ENCODE peak calls at places on chromosomes 12 and 14, in nine cellular contexts. L is ecto neural progenitor cell; P is T-cell; A is Daoy; N is IMR-90; K is activated T-cell treated with anti-CD3 and anti-CD28 coated beads, Interleukin-2, amount 50 U/mL, for 48 hours; Y is endothelial cell; I is choroid plexus epithelial cell; B is Right ventricle myocardium inferior. Z is an unnamed sample.

GRCh38 chr12:50659690-50660424 is 104.0 kb upstream of the ATF1 start:
- DNase-seq in L (no peak), P (no peak), A (no peak), N (no peak), K (no peak), Y (no peak), I (no peak), B (no peak), Z (no peak)

GRCh38 chr12:25994252-25994651 is 35.8 kb downstream of the RASSF8 start:
- DNase-seq in L (no peak), P (no peak), A (peak), N (peak), K (no peak), Y (no peak), I (peak), B (no peak), Z (peak)

GRCh38 chr14:73022051-73022450 is 4.9 kb downstream of the ZFYVE1 start:
- DNase-seq in L (no peak), P (no peak), A (no peak), N (no peak), K (no peak), Y (no peak), I (no peak), B (no peak), Z (no peak)

GRCh38 chr14:36662543-36663403 is 1.1 kb downstream of the PAX9 start:
- DNase-seq in L (peak), P (no peak), A (peak), N (no peak), K (peak), Y (peak), I (peak), B (peak), Z (no peak)

GRCh38 chr12:67534671-67535070 is 113.9 kb upstream of the DYRK2 start:
- DNase-seq in L (no peak), P (no peak), A (peak), N (peak), K (no peak), Y (no peak), I (peak), B (no peak), Z (peak)

GRCh38 chr12:94686834-94687628 is 36.7 kb upstream of the TMCC3 start:
- DNase-seq in L (no peak), P (no peak), A (no peak), N (no peak), K (no peak), Y (no peak), I (peak), B (no peak), Z (no peak)

GRCh38 chr12:57235012-57235727 is 5.7 kb downstream of the SHMT2 start:
- DNase-seq in L (peak), P (no peak), A (peak), N (peak), K (peak), Y (no peak), I (peak), B (peak), Z (no peak)

GRCh38 chr12:55745361-55746146 is 2.6 kb downstream of the GDF11 start:
- DNase-seq in L (peak), P (no peak), A (no peak), N (no peak), K (no peak), Y (peak), I (peak), B (no peak), Z (no peak)

GRCh38 chr14:90060312-90060964 is 1.4 kb upstream of the KCNK13 start:
- DNase-seq in L (peak), P (peak), A (peak), N (peak), K (peak), Y (peak), I (peak), B (peak), Z (peak)

GRCh38 chr14:104799657-104800599 is 973 bp upstream of the ZBTB42 start:
- DNase-seq in L (peak), P (peak), A (peak), N (peak), K (peak), Y (peak), I (peak), B (peak), Z (peak)

GRCh38 chr12:27460471-27460978 is 14.0 kb downstream of the SMCO2 start:
- DNase-seq in L (no peak), P (no peak), A (peak), N (peak), K (peak), Y (no peak), I (peak), B (no peak), Z (peak)

GRCh38 chr12:56631790-56632700 is 1.9 kb upstream of the BAZ2A start:
- DNase-seq in L (peak), P (no peak), A (peak), N (peak), K (peak), Y (peak), I (peak), B (peak), Z (peak)

GRCh38 chr14:94773017-94773681 is 3.2 kb upstream of the GSC start:
- DNase-seq in L (peak), P (no peak), A (no peak), N (no peak), K (no peak), Y (peak), I (no peak), B (no peak), Z (no peak)

GRCh38 chr12:119695034-119695433 is 27.1 kb downstream of the PRKAB1 start:
- DNase-seq in L (no peak), P (no peak), A (no peak), N (no peak), K (no peak), Y (no peak), I (peak), B (no peak), Z (peak)

GRCh38 chr12:130710733-130711080 is 5.4 kb downstream of the RIMBP2 start:
- DNase-seq in L (no peak), P (no peak), A (no peak), N (no peak), K (no peak), Y (no peak), I (no peak), B (no peak), Z (no peak)

GRCh38 chr12:46963977-46964376 is 115.4 kb upstream of the PCED1B start:
- DNase-seq in L (no peak), P (no peak), A (peak), N (no peak), K (no peak), Y (no peak), I (peak), B (no peak), Z (peak)